ENCODE peak calls at places on chromosomes 2 and 18, in nine cellular contexts. E is gastrocnemius medialis; U is CD8-positive, alpha-beta T cell; F is right cardiac atrium; D is neural progenitor cell; K is CD8-positive, alpha-beta memory T cell; X is ovary; B is MM.1S; O is aorta. S is an unnamed sample. For H3K27me3 and H3K4me1, the result is how much of the 10 kb centered on the place peaks cover.

GRCh38 chr2:236061899-236062298 is 106.3 kb downstream of the GBX2 start:
- DNase-seq in F (no peak), E (no peak), B (no peak), K (no peak), O (no peak), D (no peak), U (no peak), X (no peak), S (no peak)

GRCh38 chr2:24874025-24874424 is 46.0 kb downstream of the ADCY3 start:
- DNase-seq in O (peak), X (no peak), B (no peak), K (no peak), D (no peak), E (no peak), U (no peak), F (peak), S (no peak)

GRCh38 chr2:121254748-121255147 is 30.3 kb downstream of the TFCP2L1 start:
- DNase-seq in B (no peak), D (no peak), E (no peak), F (no peak), X (no peak), K (no peak), O (no peak), U (no peak), S (no peak)

GRCh38 chr2:16104345-16105177 is 164.2 kb downstream of the MYCN start:
- DNase-seq in D (peak), U (no peak), O (no peak), E (no peak), K (no peak), X (no peak), B (no peak), F (no peak), S (no peak)

GRCh38 chr2:95525294-95526035 is 40.9 kb upstream of the TRIM43B start:
- DNase-seq in O (peak), U (no peak), B (no peak), E (no peak), F (peak), D (no peak), K (no peak), X (no peak), S (no peak)

GRCh38 chr18:46917808-46918600 is 602 bp downstream of the KATNAL2 start:
- DNase-seq in X (peak), B (no peak), E (peak), D (peak), U (no peak), K (no peak), F (peak), O (no peak), S (no peak)

GRCh38 chr2:55364189-55365055 is 55.2 kb downstream of the CCDC88A start:
- DNase-seq in E (peak), F (peak), B (no peak), D (no peak), O (no peak), K (no peak), X (no peak), U (no peak), S (peak)

GRCh38 chr18:8324343-8325065 is 284.7 kb upstream of the RAB12 start:
- DNase-seq in U (no peak), K (no peak), B (no peak), F (no peak), D (no peak), X (no peak), E (no peak), O (no peak), S (no peak)

GRCh38 chr2:235283246-235283645 is 210.6 kb upstream of the AGAP1 start:
- DNase-seq in F (no peak), B (no peak), X (no peak), E (no peak), O (no peak), U (no peak), K (no peak), D (no peak), S (no peak)

GRCh38 chr2:190267302-190267701 is 52.3 kb downstream of the HIBCH start:
- DNase-seq in U (no peak), B (no peak), O (no peak), F (no peak), E (no peak), D (no peak), X (no peak), K (no peak), S (no peak)

GRCh38 chr2:84906108-84906899 is 848 bp downstream of the TMSB10 start:
- DNase-seq in U (peak), X (peak), O (peak), F (peak), B (peak), D (peak), K (peak), E (no peak), S (no peak)

GRCh38 chr2:16813593-16813992 is 148.0 kb upstream of the CYRIA start:
- DNase-seq in X (no peak), O (no peak), D (no peak), B (no peak), E (no peak), U (no peak), K (no peak), F (no peak), S (no peak)

GRCh38 chr18:12287684-12288405 is 20.2 kb upstream of the TUBB6 start:
- DNase-seq in E (peak), B (no peak), U (no peak), D (peak), X (peak), K (no peak), O (peak), F (peak), S (peak)

GRCh38 chr18:1458547-1458946 is 553.9 kb downstream of the ADCYAP1 start:
- DNase-seq in D (no peak), O (no peak), E (no peak), X (no peak), K (no peak), B (no peak), F (no peak), U (no peak), S (no peak)

GRCh38 chr2:240405133-240405532 is 30.3 kb upstream of the GPC1 start:
- DNase-seq in X (peak), F (no peak), E (no peak), B (no peak), U (no peak), O (no peak), D (no peak), K (no peak), S (no peak)

GRCh38 chr2:237432484-237433092 is 18.6 kb upstream of the COL6A3 start:
- DNase-seq in U (peak), K (peak), F (peak), E (no peak), D (no peak), O (no peak), X (no peak), B (no peak), S (no peak)
- H3K4me3 ChIP-seq in U (peak), K (peak), F (no peak), E (no peak), D (no peak), O (no peak), X (no peak), B (no peak), S (no peak)

DNA sequence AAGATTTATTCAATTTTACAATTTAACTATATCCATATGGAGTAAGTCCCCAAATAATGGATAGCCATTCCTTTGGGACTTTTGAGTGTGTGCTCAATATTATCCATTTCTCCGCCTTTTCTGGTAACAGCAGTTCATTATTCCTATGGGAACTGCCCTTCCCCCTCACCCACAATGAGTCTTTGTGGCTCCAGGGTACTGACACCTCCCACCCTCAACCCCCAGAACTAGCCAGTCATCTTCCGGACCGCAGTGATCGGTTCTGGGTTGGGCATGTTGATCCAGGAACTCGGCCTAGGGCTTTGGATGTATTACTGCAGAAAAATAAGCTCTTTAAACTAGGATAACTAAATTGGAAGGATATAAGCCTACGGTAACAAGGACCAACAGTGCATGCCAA is 45.4 kb upstream of the CCDC150 start:
- DNase-seq in F (no peak), K (no peak), U (no peak), B (no peak), D (no peak), E (no peak), X (no peak), O (no peak), S (no peak)
- H3K27me3 ChIP-seq in F (under half), K (under half), U (under half), B (under half), D (half or more), E (under half), X (under half), O (under half), S (under half)

GRCh38 chr2:150526006-150526405 is 38.5 kb upstream of the RND3 start:
- DNase-seq in B (no peak), D (no peak), F (no peak), X (no peak), K (no peak), E (no peak), O (no peak), U (no peak), S (no peak)
- H3K4me1 ChIP-seq in B (under half), D (under half), F (under half), X (under half), K (under half), E (under half), O (under half), U (under half), S (under half)

GRCh38 chr2:60364441-60364840 is 189.0 kb downstream of the BCL11A start:
- DNase-seq in D (no peak), E (no peak), K (no peak), X (no peak), O (no peak), B (no peak), F (no peak), U (no peak), S (no peak)
- H3K4me3 ChIP-seq in D (no peak), E (no peak), K (no peak), X (no peak), O (no peak), B (no peak), F (no peak), U (no peak), S (no peak)

GRCh38 chr2:108927936-108928659 is 60.9 kb downstream of the EDAR start:
- DNase-seq in K (no peak), D (peak), B (peak), E (no peak), U (peak), X (no peak), O (no peak), F (no peak), S (no peak)

GRCh38 chr2:108927405-108927804 is 61.6 kb downstream of the EDAR start:
- DNase-seq in X (no peak), D (no peak), K (no peak), E (no peak), O (no peak), B (no peak), F (no peak), U (no peak), S (no peak)

GRCh38 chr2:108931372-108931771 is 57.6 kb downstream of the EDAR start:
- DNase-seq in X (no peak), K (no peak), U (no peak), E (no peak), F (no peak), O (no peak), B (no peak), D (no peak), S (no peak)

GRCh38 chr2:108928660-108929377 is 60.2 kb downstream of the EDAR start:
- DNase-seq in X (no peak), D (no peak), U (no peak), B (no peak), F (no peak), O (no peak), K (no peak), E (no peak), S (no peak)

DNA sequence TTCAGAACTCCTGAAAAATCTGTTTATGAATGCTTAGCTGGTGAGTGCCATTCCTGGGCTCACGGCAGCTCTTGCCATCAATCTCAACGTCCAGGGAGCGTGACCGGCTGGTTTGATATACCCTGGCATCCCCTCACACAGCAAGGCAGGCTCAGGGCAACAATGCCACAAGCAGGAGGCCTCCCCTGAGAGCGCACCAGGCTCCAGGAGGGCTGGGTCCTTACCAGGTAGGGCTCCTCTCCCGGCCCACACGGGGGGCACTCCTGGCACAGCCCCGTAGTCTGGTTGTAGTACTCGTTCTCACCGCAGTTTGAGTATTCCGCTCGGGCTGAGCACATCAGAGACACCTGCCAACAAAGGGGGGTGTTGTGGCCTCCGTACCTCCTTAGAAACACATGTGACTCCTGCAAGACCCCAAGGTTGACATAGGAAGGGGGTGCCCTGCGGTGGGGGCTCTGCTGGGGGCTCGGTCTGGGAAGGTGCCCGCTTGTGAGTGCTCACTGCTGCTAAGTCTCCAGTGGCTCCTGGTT is 59.1 kb downstream of the EDAR start:
- DNase-seq in B (no peak), U (no peak), X (no peak), O (no peak), K (no peak), D (no peak), F (no peak), E (no peak), S (no peak)
- H3K27me3 ChIP-seq in B (under half), U (under half), X (under half), O (under half), K (under half), D (under half), F (under half), E (under half), S (under half)

GRCh38 chr2:30226144-30227032 is 4.9 kb upstream of the LBH start:
- DNase-seq in X (peak), K (peak), B (no peak), E (no peak), U (peak), D (no peak), O (no peak), F (no peak), S (no peak)
- H3K4me1 ChIP-seq in X (under half), K (half or more), B (under half), E (under half), U (half or more), D (under half), O (under half), F (under half), S (under half)

GRCh38 chr18:57427429-57428181 is 7.6 kb upstream of the ONECUT2 start:
- DNase-seq in X (peak), O (no peak), K (no peak), E (no peak), B (no peak), D (peak), F (no peak), U (no peak), S (no peak)

GRCh38 chr18:57426187-57426586 is 9.0 kb upstream of the ONECUT2 start:
- DNase-seq in B (peak), X (no peak), D (no peak), K (no peak), O (no peak), U (no peak), E (no peak), F (no peak), S (no peak)

GRCh38 chr18:57430166-57430958 is 4.8 kb upstream of the ONECUT2 start:
- DNase-seq in E (no peak), D (peak), F (no peak), X (no peak), U (no peak), K (no peak), O (no peak), B (no peak), S (no peak)

GRCh38 chr18:57429607-57430165 is 5.5 kb upstream of the ONECUT2 start:
- DNase-seq in K (no peak), U (no peak), E (no peak), X (no peak), B (peak), D (peak), F (no peak), O (no peak), S (no peak)

DNA sequence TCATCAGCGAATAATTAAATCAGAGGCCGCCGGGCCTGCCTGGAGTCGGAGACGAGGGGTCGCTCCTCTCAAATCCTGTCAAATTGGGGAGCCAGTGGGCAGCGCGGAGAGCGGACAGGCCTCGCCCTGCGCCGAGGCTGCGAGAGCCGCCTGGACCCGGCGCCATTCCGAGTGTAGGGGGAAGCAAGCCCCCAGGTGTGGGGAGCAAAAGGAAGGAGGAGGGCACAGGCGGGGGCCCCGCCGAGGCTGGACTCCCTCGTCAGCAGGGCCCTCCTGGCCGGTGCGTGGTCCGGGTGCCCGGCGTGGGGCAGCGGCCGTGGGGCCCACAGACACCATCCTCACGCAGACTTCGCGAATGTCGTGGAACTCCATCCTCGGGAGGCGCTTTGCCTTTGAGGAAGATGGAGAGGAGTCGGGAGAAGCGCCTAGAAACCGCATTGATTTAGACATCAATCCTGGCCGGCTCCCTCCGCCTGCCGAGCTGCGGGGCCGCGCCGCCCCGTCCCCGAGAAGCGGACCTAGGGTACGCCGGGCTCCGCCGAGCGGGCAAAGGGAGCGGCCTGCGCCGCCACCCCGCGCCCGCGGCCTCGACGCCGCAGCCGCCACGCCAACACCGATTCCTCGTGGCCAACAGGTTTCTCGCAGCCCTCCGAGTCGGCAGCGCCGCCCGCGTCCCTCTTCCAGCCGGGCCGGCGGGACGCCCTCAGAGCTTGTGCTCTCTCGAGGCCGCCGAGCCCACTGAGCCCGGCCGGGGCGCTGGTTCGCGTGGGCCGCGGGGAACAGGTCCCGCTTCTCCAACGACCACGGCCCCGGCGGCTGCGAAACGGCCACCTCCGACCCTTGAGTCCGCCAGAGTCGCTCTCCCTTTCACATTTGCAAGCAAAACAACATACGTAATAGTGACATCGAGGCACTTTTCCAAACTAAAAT is 6.7 kb upstream of the ONECUT2 start:
- DNase-seq in K (no peak), X (no peak), E (no peak), F (no peak), B (no peak), O (no peak), D (peak), U (no peak), S (no peak)
- H3K4me3 ChIP-seq in K (no peak), X (no peak), E (peak), F (peak), B (no peak), O (no peak), D (peak), U (no peak), S (peak)

DNA sequence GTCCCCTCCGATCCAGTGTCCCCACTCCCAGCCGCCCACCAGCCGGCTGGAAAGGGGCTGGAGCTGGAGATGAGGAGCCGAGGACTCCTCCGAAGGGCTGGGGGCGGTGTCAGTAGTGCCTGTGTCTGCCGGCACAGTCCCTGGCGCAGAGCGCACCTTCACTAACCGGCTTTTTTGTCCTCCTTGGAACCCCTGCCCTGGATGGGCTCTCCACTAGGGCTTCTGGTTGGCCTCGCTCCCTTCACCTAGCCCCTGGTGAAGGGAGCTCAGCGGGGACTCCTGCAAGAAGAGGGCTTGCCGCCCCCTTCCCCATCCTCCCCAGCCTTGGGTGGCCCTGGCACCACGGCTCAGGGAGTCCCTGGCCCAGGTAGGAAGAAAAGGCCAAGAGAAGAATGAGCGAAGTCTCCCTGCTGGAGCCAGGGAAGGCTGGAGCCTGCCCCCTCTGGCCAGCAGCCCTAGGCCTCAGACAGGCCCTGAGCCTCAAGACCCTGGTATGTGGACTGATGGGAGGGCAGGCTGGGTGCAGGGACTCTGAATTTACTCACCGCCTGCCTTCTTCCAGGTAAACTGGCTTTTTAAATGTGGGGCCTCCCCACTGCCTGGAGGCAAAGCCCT is 570 bp upstream of the ECEL1 start:
- DNase-seq in E (no peak), U (no peak), X (peak), F (no peak), K (peak), B (no peak), O (peak), D (peak), S (no peak)
- H3K27me3 ChIP-seq in E (under half), U (under half), X (under half), F (under half), K (under half), B (under half), O (under half), D (half or more), S (half or more)